ENCODE peak calls at places on chromosomes 7 and 10, in ten cellular contexts. P is neuronal stem cell, Y is AG04450, Z is HCT116, W is psoas muscle, G is sigmoid colon, U is pancreas, A is adrenal gland, N is cardiac muscle cell, Q is A549. X is an unnamed sample.

GRCh38 chr7:150918378-150918777 is 59.7 kb downstream of the KCNH2 start:
- DNase-seq in P (no peak), Y (no peak), Z (no peak), W (no peak), G (no peak), U (no peak), A (no peak), N (no peak), Q (no peak), X (no peak)

GRCh38 chr7:43756368-43757072 is 2.0 kb upstream of the BLVRA start:
- DNase-seq in P (no peak), Y (peak), Z (no peak), W (no peak), G (no peak), U (no peak), A (peak), N (no peak), Q (no peak), X (no peak)

GRCh38 chr7:81244213-81244612 is 325.4 kb upstream of the SEMA3C start:
- DNase-seq in P (no peak), Y (no peak), Z (peak), W (no peak), G (no peak), U (no peak), A (no peak), N (no peak), Q (no peak), X (no peak)

GRCh38 chr7:92415225-92415624 is 32.1 kb upstream of the GATAD1 start:
- DNase-seq in P (no peak), Y (peak), Z (no peak), W (no peak), G (no peak), U (no peak), A (no peak), N (no peak), Q (no peak), X (no peak)

GRCh38 chr7:159047536-159047935 is 97.1 kb downstream of the VIPR2 start:
- DNase-seq in P (no peak), Y (no peak), Z (no peak), W (no peak), G (no peak), U (no peak), A (no peak), N (no peak), Q (no peak), X (no peak)

GRCh38 chr7:157476654-157477549 is 140.1 kb downstream of the DNAJB6 start:
- DNase-seq in P (no peak), Y (no peak), Z (no peak), W (no peak), G (peak), U (peak), A (no peak), N (no peak), Q (no peak), X (no peak)

GRCh38 chr7:16318989-16319915 is 102.1 kb downstream of the CRPPA start:
- DNase-seq in P (no peak), Y (no peak), Z (peak), W (no peak), G (no peak), U (no peak), A (no peak), N (no peak), Q (peak), X (no peak)

GRCh38 chr7:40570218-40570617 is 435.4 kb downstream of the SUGCT start:
- DNase-seq in P (peak), Y (no peak), Z (no peak), W (no peak), G (no peak), U (no peak), A (no peak), N (peak), Q (no peak), X (no peak)

GRCh38 chr10:74705361-74705980 is 120.9 kb upstream of the KAT6B start:
- DNase-seq in P (no peak), Y (no peak), Z (no peak), W (no peak), G (no peak), U (no peak), A (no peak), N (no peak), Q (no peak), X (no peak)

GRCh38 chr10:77556990-77557601 is 80.5 kb downstream of the KCNMA1 start:
- DNase-seq in P (peak), Y (no peak), Z (no peak), W (no peak), G (no peak), U (no peak), A (no peak), N (no peak), Q (no peak), X (no peak)

GRCh38 chr7:141551773-141552162 is 558 bp downstream of the AGK start:
- DNase-seq in P (no peak), Y (no peak), Z (no peak), W (no peak), G (no peak), U (no peak), A (no peak), N (no peak), Q (no peak), X (no peak)

GRCh38 chr7:5231116-5231515 is 41.1 kb downstream of the WIPI2 start:
- DNase-seq in P (no peak), Y (no peak), Z (no peak), W (peak), G (no peak), U (no peak), A (no peak), N (no peak), Q (no peak), X (no peak)

GRCh38 chr7:76272142-76272541 is 30.3 kb upstream of the HSPB1 start:
- DNase-seq in P (no peak), Y (no peak), Z (no peak), W (no peak), G (no peak), U (no peak), A (no peak), N (no peak), Q (no peak), X (no peak)

GRCh38 chr10:7407368-7408002 is 3.3 kb downstream of the SFMBT2 start:
- DNase-seq in P (no peak), Y (no peak), Z (no peak), W (peak), G (no peak), U (no peak), A (peak), N (no peak), Q (no peak), X (no peak)

GRCh38 chr10:33228426-33228825 is 106.0 kb downstream of the NRP1 start:
- DNase-seq in P (no peak), Y (no peak), Z (no peak), W (no peak), G (no peak), U (no peak), A (no peak), N (no peak), Q (no peak), X (no peak)

GRCh38 chr10:68208424-68209042 is 23.4 kb downstream of the ATOH7 start:
- DNase-seq in P (peak), Y (no peak), Z (peak), W (no peak), G (no peak), U (no peak), A (peak), N (peak), Q (peak), X (no peak)

GRCh38 chr10:48511066-48511854 is 93.6 kb downstream of the ARHGAP22 start:
- DNase-seq in P (no peak), Y (no peak), Z (no peak), W (no peak), G (peak), U (no peak), A (peak), N (no peak), Q (no peak), X (no peak)

GRCh38 chr7:137122145-137122544 is 221.4 kb downstream of the PTN start:
- DNase-seq in P (no peak), Y (no peak), Z (no peak), W (no peak), G (no peak), U (no peak), A (no peak), N (no peak), Q (no peak), X (no peak)

GRCh38 chr10:109592391-109592790 is 330.9 kb downstream of the XPNPEP1 start:
- DNase-seq in P (no peak), Y (no peak), Z (no peak), W (no peak), G (no peak), U (no peak), A (no peak), N (no peak), Q (no peak), X (no peak)

GRCh38 chr10:67297637-67298181 is 371.9 kb downstream of the LRRTM3 start:
- DNase-seq in P (no peak), Y (no peak), Z (no peak), W (no peak), G (no peak), U (no peak), A (no peak), N (no peak), Q (no peak), X (no peak)

GRCh38 chr7:148824864-148825263 is 59.2 kb downstream of the EZH2 start:
- DNase-seq in P (no peak), Y (no peak), Z (no peak), W (no peak), G (no peak), U (no peak), A (no peak), N (no peak), Q (no peak), X (no peak)

GRCh38 chr7:56009695-56010094 is 41.5 kb downstream of the PSPH start:
- DNase-seq in P (no peak), Y (no peak), Z (no peak), W (no peak), G (no peak), U (peak), A (peak), N (no peak), Q (no peak), X (peak)

GRCh38 chr10:59362184-59362966 is at the start of gene FAM13C:
- DNase-seq in P (peak), Y (no peak), Z (no peak), W (peak), G (peak), U (peak), A (peak), N (peak), Q (peak), X (peak)

GRCh38 chr7:31203551-31203950 is 137.0 kb downstream of the NEUROD6 start:
- DNase-seq in P (no peak), Y (no peak), Z (no peak), W (no peak), G (no peak), U (no peak), A (no peak), N (no peak), Q (no peak), X (no peak)

GRCh38 chr10:119715628-119716505 is 10.0 kb upstream of the INPP5F start:
- DNase-seq in P (no peak), Y (no peak), Z (no peak), W (no peak), G (no peak), U (no peak), A (no peak), N (no peak), Q (no peak), X (no peak)

GRCh38 chr7:26156454-26157365 is 4.7 kb downstream of the NFE2L3 start:
- DNase-seq in P (no peak), Y (peak), Z (peak), W (no peak), G (no peak), U (no peak), A (no peak), N (no peak), Q (peak), X (no peak)

GRCh38 chr10:119441151-119441821 is 101.2 kb downstream of the RGS10 start:
- DNase-seq in P (no peak), Y (peak), Z (no peak), W (peak), G (peak), U (no peak), A (peak), N (no peak), Q (no peak), X (no peak)

GRCh38 chr10:101614957-101615759 is 27.0 kb downstream of the DPCD start:
- DNase-seq in P (peak), Y (no peak), Z (no peak), W (no peak), G (no peak), U (no peak), A (no peak), N (no peak), Q (no peak), X (no peak)

GRCh38 chr10:56068473-56069263 is 292.4 kb downstream of the ZWINT start:
- DNase-seq in P (no peak), Y (no peak), Z (no peak), W (no peak), G (no peak), U (no peak), A (no peak), N (no peak), Q (no peak), X (no peak)

GRCh38 chr10:72162978-72163377 is 52.8 kb upstream of the ANAPC16 start:
- DNase-seq in P (no peak), Y (no peak), Z (no peak), W (no peak), G (no peak), U (no peak), A (no peak), N (no peak), Q (no peak), X (no peak)

GRCh38 chr10:93837783-93838677 is 55.7 kb upstream of the SLC35G1 start:
- DNase-seq in P (no peak), Y (no peak), Z (no peak), W (no peak), G (no peak), U (no peak), A (peak), N (no peak), Q (no peak), X (no peak)

GRCh38 chr7:7566651-7567611 is at the start of gene MIOS:
- DNase-seq in P (peak), Y (peak), Z (peak), W (peak), G (peak), U (peak), A (peak), N (peak), Q (peak), X (peak)

GRCh38 chr7:137484326-137484725 is 140.8 kb upstream of the PTN start:
- DNase-seq in P (peak), Y (no peak), Z (no peak), W (no peak), G (no peak), U (no peak), A (no peak), N (no peak), Q (no peak), X (no peak)

GRCh38 chr10:21315321-21316220 is 209.9 kb downstream of the SKIDA1 start:
- DNase-seq in P (peak), Y (peak), Z (no peak), W (peak), G (peak), U (no peak), A (peak), N (peak), Q (peak), X (peak)

GRCh38 chr7:155229548-155230168 is 68.0 kb upstream of the INSIG1 start:
- DNase-seq in P (no peak), Y (no peak), Z (no peak), W (no peak), G (peak), U (no peak), A (no peak), N (no peak), Q (no peak), X (no peak)

GRCh38 chr7:155231241-155231800 is 66.4 kb upstream of the INSIG1 start:
- DNase-seq in P (no peak), Y (no peak), Z (no peak), W (no peak), G (no peak), U (peak), A (no peak), N (no peak), Q (no peak), X (no peak)

GRCh38 chr7:155228894-155229293 is 68.8 kb upstream of the INSIG1 start:
- DNase-seq in P (no peak), Y (no peak), Z (no peak), W (no peak), G (peak), U (peak), A (no peak), N (no peak), Q (no peak), X (no peak)

GRCh38 chr7:155228459-155228845 is 69.2 kb upstream of the INSIG1 start:
- DNase-seq in P (no peak), Y (no peak), Z (no peak), W (no peak), G (no peak), U (peak), A (no peak), N (no peak), Q (no peak), X (no peak)

DNA sequence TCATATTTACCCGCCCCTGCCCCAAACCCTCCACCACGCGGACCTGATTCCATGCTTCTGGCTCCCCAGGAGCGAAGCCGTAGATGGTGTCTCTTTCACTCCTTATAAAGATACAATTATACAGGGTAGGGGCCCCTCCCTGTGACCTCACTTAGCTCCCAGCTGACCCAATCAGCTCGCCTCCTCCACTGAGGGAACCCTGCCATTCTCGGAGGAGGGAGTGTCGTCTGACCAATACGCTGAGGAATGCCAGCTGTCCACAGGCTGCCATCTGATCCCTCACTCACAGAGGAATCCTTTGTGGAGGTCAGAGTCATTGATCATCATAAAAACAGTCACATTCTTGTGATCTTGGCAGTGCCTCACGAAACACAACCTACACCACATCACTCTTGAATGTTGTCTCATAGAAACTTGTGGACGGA is 67.5 kb upstream of the INSIG1 start:
- DNase-seq in P (peak), Y (peak), Z (peak), W (peak), G (peak), U (peak), A (no peak), N (no peak), Q (peak), X (no peak)
- H3K27ac ChIP-seq in P (no peak), Y (peak), Z (no peak), W (peak), G (no peak), U (peak), A (no peak), N (no peak), Q (no peak), X (no peak)

GRCh38 chr7:22649686-22650085 is 77.3 kb upstream of the IL6 start:
- DNase-seq in P (no peak), Y (no peak), Z (no peak), W (no peak), G (no peak), U (no peak), A (no peak), N (no peak), Q (no peak), X (no peak)
- H3K4me3 ChIP-seq in P (no peak), Y (no peak), Z (no peak), W (no peak), G (no peak), U (no peak), A (no peak), N (no peak), Q (no peak), X (no peak)

GRCh38 chr7:45702751-45703150 is 128.6 kb downstream of the ADCY1 start:
- DNase-seq in P (no peak), Y (no peak), Z (no peak), W (no peak), G (no peak), U (no peak), A (peak), N (no peak), Q (no peak), X (no peak)
- H3K27ac ChIP-seq in P (no peak), Y (no peak), Z (no peak), W (no peak), G (no peak), U (no peak), A (peak), N (no peak), Q (no peak), X (no peak)

DNA sequence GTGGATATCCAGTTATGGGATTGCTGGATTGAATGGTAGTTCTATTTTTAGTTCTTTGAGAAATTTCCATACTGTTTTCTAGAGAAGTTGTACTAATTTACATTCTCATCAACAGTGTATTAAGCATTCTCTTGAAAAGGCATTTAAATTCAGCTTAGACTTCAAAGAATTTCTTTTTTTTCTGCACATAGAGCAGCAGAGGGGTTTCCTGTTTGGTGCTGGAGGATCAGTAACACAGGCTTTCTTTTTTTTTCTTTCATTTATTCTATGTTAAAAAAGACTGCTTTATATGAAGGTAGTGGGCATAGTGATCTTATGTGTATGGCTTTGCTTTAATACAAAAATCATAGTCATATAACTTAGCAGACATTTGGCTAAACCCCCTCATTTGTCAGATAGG is 47.6 kb upstream of the TARP start:
- DNase-seq in P (no peak), Y (no peak), Z (no peak), W (no peak), G (no peak), U (no peak), A (no peak), N (no peak), Q (no peak), X (no peak)
- H3K4me3 ChIP-seq in P (no peak), Y (no peak), Z (no peak), W (no peak), G (no peak), U (no peak), A (no peak), N (no peak), Q (no peak), X (no peak)

GRCh38 chr7:65462148-65462716 is 88.6 kb downstream of the ZNF92 start:
- DNase-seq in P (no peak), Y (no peak), Z (no peak), W (no peak), G (no peak), U (no peak), A (no peak), N (no peak), Q (no peak), X (no peak)
- H3K27ac ChIP-seq in P (no peak), Y (no peak), Z (no peak), W (no peak), G (no peak), U (no peak), A (no peak), N (no peak), Q (no peak), X (no peak)

DNA sequence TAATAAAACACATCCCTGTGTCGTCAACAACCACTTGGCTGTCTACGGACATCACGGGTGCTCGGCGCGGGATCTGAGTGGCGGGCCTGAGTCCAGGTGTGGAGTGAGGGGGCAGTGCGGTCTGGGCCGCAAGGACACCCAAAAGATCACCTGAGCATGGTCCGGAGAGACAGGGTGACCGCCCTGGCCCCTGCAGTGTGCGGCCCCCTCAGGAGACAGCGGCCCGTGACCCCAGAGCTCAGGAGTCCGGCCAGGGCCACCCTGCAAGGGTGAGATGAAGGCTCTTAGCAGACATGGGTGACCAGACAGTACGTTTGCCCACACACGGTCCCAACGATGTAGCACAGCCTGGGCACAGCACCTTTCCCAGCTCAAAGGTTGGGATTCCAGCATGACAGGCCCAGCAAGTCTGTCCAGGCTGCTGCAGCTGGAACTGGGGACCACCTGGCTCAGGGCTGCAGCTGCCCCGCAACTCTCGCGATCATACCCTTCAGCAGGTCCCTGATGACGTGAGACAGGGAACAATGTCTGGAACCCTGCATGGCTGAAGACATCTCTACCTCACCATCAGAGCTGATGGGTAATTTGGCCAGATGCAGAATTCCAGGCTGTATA is 237.8 kb downstream of the ELFN1 start:
- DNase-seq in P (no peak), Y (no peak), Z (no peak), W (peak), G (no peak), U (no peak), A (no peak), N (no peak), Q (no peak), X (no peak)
- H3K4me3 ChIP-seq in P (no peak), Y (no peak), Z (no peak), W (no peak), G (no peak), U (no peak), A (no peak), N (no peak), Q (no peak), X (no peak)

GRCh38 chr10:113555245-113555644 is 2.4 kb downstream of the HABP2 start:
- DNase-seq in P (no peak), Y (no peak), Z (no peak), W (no peak), G (no peak), U (no peak), A (no peak), N (no peak), Q (no peak), X (no peak)
- H3K27ac ChIP-seq in P (no peak), Y (no peak), Z (no peak), W (no peak), G (no peak), U (no peak), A (no peak), N (no peak), Q (no peak), X (no peak)